ENCODE peak calls at places on chromosome 7, in five cellular contexts. D is brain microvascular endothelial cell, Y is right lobe of liver, H is choroid plexus epithelial cell, Z is dorsolateral prefrontal cortex. C is an unnamed sample.

GRCh38 chr7:29607889-29608288 is 44.3 kb downstream of the PRR15 start:
- DNase-seq in Z (no peak), H (peak), D (peak), Y (no peak), C (peak)

GRCh38 chr7:93948106-93948505 is 26.6 kb downstream of the GNG11 start:
- DNase-seq in Z (no peak), Y (no peak), D (peak), H (peak), C (peak)

GRCh38 chr7:46352335-46352954 is 431.4 kb upstream of the IGFBP3 start:
- DNase-seq in H (peak), Y (no peak), D (peak), Z (peak), C (peak)

GRCh38 chr7:55052081-55052480 is 33.3 kb downstream of the EGFR start:
- DNase-seq in Y (no peak), D (peak), Z (no peak), H (peak), C (peak)

GRCh38 chr7:92415225-92415624 is 32.1 kb upstream of the GATAD1 start:
- DNase-seq in Z (no peak), D (no peak), Y (no peak), H (peak), C (peak)

GRCh38 chr7:11743016-11743415 is 89.0 kb downstream of the THSD7A start:
- DNase-seq in Z (no peak), D (no peak), H (no peak), Y (no peak), C (no peak)

GRCh38 chr7:151114151-151115090 is 28.1 kb downstream of the AGAP3 start:
- DNase-seq in Y (no peak), D (no peak), Z (no peak), H (peak), C (peak)

GRCh38 chr7:101696-102376 is 90.5 kb upstream of the FAM20C start:
- DNase-seq in Z (peak), H (no peak), Y (no peak), D (peak), C (peak)

GRCh38 chr7:84675633-84676034 is 481.0 kb upstream of the SEMA3A start:
- DNase-seq in Y (no peak), Z (no peak), D (no peak), H (peak), C (no peak)

GRCh38 chr7:107147464-107148214 is 21.2 kb upstream of the HBP1 start:
- DNase-seq in Z (no peak), Y (no peak), D (peak), H (peak), C (peak)

GRCh38 chr7:111362660-111363059 is 199.6 kb downstream of the IMMP2L start:
- DNase-seq in Z (no peak), D (peak), H (peak), Y (no peak), C (peak)

GRCh38 chr7:111363099-111363498 is 199.2 kb downstream of the IMMP2L start:
- DNase-seq in D (peak), Z (no peak), H (peak), Y (no peak), C (peak)

GRCh38 chr7:111357691-111358090 is 204.6 kb downstream of the IMMP2L start:
- DNase-seq in H (peak), Y (no peak), D (peak), Z (no peak), C (peak)

GRCh38 chr7:111356941-111357340 is 205.4 kb downstream of the IMMP2L start:
- DNase-seq in H (peak), Y (no peak), D (no peak), Z (no peak), C (no peak)

DNA sequence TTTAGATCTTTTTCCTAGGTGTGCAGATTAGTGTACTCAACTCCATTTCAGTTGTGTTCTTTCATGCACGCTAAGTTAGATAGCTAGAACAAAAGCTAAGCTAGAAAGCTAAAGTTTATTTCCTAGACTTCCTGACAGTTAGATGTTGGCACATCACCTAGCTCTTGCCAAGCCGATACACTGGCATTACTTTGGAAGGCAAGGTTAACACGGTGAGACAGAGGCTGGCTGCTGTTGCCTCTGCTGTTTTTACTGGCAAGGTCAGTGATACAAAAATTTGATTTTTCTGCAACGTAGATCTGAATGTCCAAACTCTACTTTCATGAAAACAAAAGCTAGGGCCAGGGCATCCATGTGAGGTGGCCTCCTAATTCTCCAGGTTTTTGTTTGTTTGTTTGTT is 203.4 kb downstream of the IMMP2L start:
- DNase-seq in H (no peak), Z (no peak), D (no peak), Y (no peak), C (no peak)
- H3K4me3 ChIP-seq in H (no peak), Z (no peak), D (no peak), Y (no peak), C (no peak)

GRCh38 chr7:149210551-149210950 is 15.2 kb downstream of the ZNF282 start:
- DNase-seq in Z (no peak), Y (no peak), D (no peak), H (no peak), C (no peak)
- TF ChIP-seq CTCF in Z (no peak), Y (no peak), D (no peak), H (no peak), C (no peak)

GRCh38 chr7:2607122-2607912 is 24.5 kb upstream of the TTYH3 start:
- DNase-seq in Z (no peak), Y (peak), D (no peak), H (no peak), C (peak)

GRCh38 chr7:2604608-2605174 is 27.1 kb upstream of the TTYH3 start:
- DNase-seq in H (no peak), Y (no peak), D (no peak), Z (no peak), C (no peak)

GRCh38 chr7:2607913-2608899 is 23.6 kb upstream of the TTYH3 start:
- DNase-seq in Y (no peak), D (no peak), Z (no peak), H (no peak), C (no peak)

GRCh38 chr7:2605608-2606538 is 25.9 kb upstream of the TTYH3 start:
- DNase-seq in Y (no peak), D (no peak), H (no peak), Z (no peak), C (no peak)

DNA sequence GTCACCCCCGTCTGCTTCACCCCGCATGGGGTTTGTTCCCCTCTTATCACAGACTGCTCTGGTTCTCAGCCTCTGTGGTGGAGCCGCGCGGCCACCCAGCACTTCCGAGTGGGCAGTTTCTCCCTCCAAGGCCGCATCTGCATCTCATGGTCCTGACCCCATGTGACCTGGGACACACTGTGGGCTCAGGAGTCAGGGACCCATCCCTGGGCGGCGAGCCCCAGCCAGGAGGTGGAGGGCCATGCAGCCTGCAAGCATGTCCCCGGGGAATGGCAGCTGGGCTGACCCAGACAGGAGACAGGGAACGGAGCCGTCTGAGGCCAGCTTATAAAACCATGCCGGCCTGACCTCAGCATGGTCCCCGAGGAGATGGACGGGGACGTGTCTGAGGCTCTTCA is 25.2 kb upstream of the TTYH3 start:
- DNase-seq in Y (no peak), H (no peak), Z (no peak), D (no peak), C (no peak)
- H3K4me3 ChIP-seq in Y (no peak), H (no peak), Z (no peak), D (no peak), C (no peak)

GRCh38 chr7:129308047-129308446 is 83.2 kb downstream of the AHCYL2 start:
- DNase-seq in H (peak), Z (no peak), D (no peak), Y (peak), C (peak)
- TF ChIP-seq CTCF in H (no peak), Z (no peak), D (no peak), Y (no peak), C (no peak)

GRCh38 chr7:16900212-16900768 is 18.5 kb upstream of the AGR3 start:
- DNase-seq in D (no peak), H (no peak), Z (no peak), Y (no peak), C (no peak)
- H3K4me3 ChIP-seq in D (no peak), H (no peak), Z (no peak), Y (no peak), C (no peak)

DNA sequence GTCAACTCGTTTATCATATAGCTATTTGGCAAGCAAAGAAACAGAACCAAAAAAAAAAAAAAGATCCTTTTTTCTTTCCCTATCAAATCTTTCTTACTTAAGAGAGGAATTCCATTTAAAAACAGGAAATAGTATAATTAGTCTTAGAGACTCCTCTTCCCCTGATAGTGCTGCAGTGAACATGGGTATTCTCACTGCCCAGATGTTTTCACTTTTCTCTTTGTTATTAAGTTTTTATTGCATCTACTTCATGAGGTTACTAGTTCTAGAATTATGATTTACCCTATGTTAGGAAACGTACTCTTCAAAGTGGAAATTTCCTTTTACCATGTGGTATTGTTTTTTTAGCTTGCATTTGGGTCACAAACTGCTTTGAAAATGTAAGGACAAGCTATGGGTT is 8.5 kb downstream of the CASP2 start:
- DNase-seq in D (no peak), Z (no peak), Y (no peak), H (no peak), C (peak)
- TF ChIP-seq CTCF in D (no peak), Z (no peak), Y (no peak), H (no peak), C (no peak)

C was measured in foreskin fibroblast.